ENCODE peak calls at places on chromosomes 3 and 15, in six cellular contexts. F is SK-N-MC, G is aorta, R is sigmoid colon, S is BE2C, B is heart right ventricle. A is an unnamed sample. For H3K9me3, the result is how much of the 10 kb centered on the place peaks cover.

GRCh38 chr3:104988491-104988890 is 378.2 kb upstream of the ALCAM start:
- DNase-seq in F (no peak), G (no peak), R (no peak), S (no peak), B (no peak), A (no peak)

GRCh38 chr3:193743702-193744047 is 150.7 kb downstream of the OPA1 start:
- DNase-seq in F (no peak), G (no peak), R (no peak), S (no peak), B (no peak), A (no peak)

GRCh38 chr3:112074616-112075497 is 11.3 kb upstream of the C3orf52 start:
- DNase-seq in F (no peak), G (no peak), R (no peak), S (no peak), B (no peak), A (peak)

GRCh38 chr3:150607267-150608065 is 4.3 kb downstream of the SELENOT start:
- DNase-seq in F (no peak), G (no peak), R (no peak), S (no peak), B (no peak), A (peak)

GRCh38 chr3:106013971-106014370 is 145.2 kb upstream of the CBLB start:
- DNase-seq in F (no peak), G (no peak), R (no peak), S (no peak), B (no peak), A (peak)

GRCh38 chr15:94008101-94009080 is 223.0 kb upstream of the MCTP2 start:
- DNase-seq in F (no peak), G (no peak), R (no peak), S (no peak), B (no peak), A (no peak)

GRCh38 chr15:66866651-66867050 is 164.6 kb downstream of the SMAD6 start:
- DNase-seq in F (no peak), G (no peak), R (no peak), S (no peak), B (no peak), A (no peak)

GRCh38 chr3:23960649-23961048 is 15.6 kb downstream of the NR1D2 start:
- DNase-seq in F (no peak), G (no peak), R (no peak), S (no peak), B (no peak), A (no peak)

GRCh38 chr3:46716461-46717441 is 918 bp downstream of the PRSS50 start:
- DNase-seq in F (no peak), G (peak), R (peak), S (no peak), B (peak), A (no peak)

GRCh38 chr3:64244011-64244942 is 19.0 kb upstream of the PRICKLE2 start:
- DNase-seq in F (no peak), G (no peak), R (no peak), S (peak), B (no peak), A (peak)

GRCh38 chr15:82551646-82552247 is 11.5 kb upstream of the RPS17 start:
- DNase-seq in F (no peak), G (no peak), R (no peak), S (no peak), B (no peak), A (no peak)

GRCh38 chr15:37019479-37020433 is 80.6 kb downstream of the MEIS2 start:
- DNase-seq in F (no peak), G (no peak), R (no peak), S (peak), B (no peak), A (no peak)
- H3K4me3 ChIP-seq in F (no peak), G (peak), R (no peak), S (peak), B (no peak), A (no peak)

GRCh38 chr3:183203670-183204069 is 41.1 kb upstream of the LAMP3 start:
- DNase-seq in F (no peak), G (no peak), R (no peak), S (no peak), B (no peak), A (no peak)
- H3K9me3 ChIP-seq in F (under half), G (under half), R (under half), S (under half), B (under half), A (under half)

GRCh38 chr15:25850154-25851111 is 12.7 kb downstream of the ATP10A start:
- DNase-seq in F (no peak), G (peak), R (peak), S (no peak), B (peak), A (peak)

GRCh38 chr15:25848769-25849430 is 14.2 kb downstream of the ATP10A start:
- DNase-seq in F (no peak), G (no peak), R (no peak), S (no peak), B (no peak), A (no peak)

GRCh38 chr15:25849431-25849921 is 13.7 kb downstream of the ATP10A start:
- DNase-seq in F (no peak), G (no peak), R (peak), S (no peak), B (no peak), A (peak)

GRCh38 chr15:25852696-25853524 is 10.2 kb downstream of the ATP10A start:
- DNase-seq in F (no peak), G (no peak), R (no peak), S (no peak), B (no peak), A (no peak)

DNA sequence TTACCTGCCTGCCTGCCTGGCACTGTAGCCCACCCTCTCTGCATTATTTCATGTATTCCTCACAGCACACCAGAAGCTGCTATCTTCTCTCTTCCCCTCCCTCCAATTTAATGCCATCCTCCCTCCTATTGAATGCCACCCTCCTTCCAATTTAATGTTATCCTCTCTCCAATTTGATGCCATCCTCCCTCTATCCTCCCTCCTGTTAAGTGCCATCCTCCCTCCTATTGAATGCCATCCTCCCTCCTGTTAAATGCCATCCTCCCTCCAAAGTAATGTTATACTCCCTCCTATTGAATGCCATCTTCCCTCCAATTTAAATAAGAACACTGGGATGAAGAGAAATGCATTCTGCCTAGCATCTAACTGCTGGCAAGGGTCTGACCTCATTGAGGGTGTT is 11.1 kb downstream of the ATP10A start:
- DNase-seq in F (no peak), G (no peak), R (no peak), S (no peak), B (no peak), A (no peak)
- H3K4me3 ChIP-seq in F (no peak), G (no peak), R (no peak), S (no peak), B (no peak), A (no peak)

GRCh38 chr3:44734646-44735168 is 5.3 kb downstream of the ZNF501 start:
- DNase-seq in F (no peak), G (no peak), R (no peak), S (no peak), B (no peak), A (no peak)

DNA sequence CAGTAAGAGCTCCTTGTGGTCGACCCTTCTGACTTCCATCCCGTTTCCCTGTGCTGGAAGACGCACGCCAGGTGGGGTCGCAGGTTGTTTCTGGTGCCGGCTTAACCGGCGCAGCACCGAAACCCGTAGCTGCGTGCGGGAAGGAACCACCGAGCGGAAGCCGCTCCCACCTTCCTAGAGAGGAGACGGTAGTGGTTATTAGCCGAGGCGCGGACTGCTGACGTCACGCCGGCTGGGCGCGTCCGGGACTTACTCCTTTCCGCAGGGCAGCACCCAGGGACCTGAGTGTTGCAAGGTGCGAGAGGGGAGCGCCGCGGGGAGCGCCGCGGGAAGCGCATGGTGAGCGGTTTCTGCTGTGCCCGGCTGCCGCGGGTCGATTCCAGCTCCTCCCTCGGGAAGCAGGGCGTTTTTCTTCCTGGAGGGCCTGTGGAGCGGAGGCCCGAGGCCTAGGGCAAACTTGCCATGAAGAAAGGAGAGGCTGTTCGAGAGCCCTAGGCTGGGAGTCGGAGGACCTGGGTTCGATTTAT is at the start of gene ZNF501:
- DNase-seq in F (no peak), G (peak), R (peak), S (peak), B (peak), A (peak)
- H3K9me3 ChIP-seq in F (under half), G (under half), R (under half), S (under half), B (half or more), A (under half)